ENCODE peak calls at places on chromosomes 6 and 20, in nine cellular contexts. A, N, M, J, F, Q, P, E and I are unnamed samples.

GRCh38 chr6:108793449-108794134 is 54.6 kb upstream of the ARMC2 start:
- DNase-seq in M (no peak), N (no peak), F (no peak), J (no peak), Q (no peak), P (no peak), E (no peak), A (no peak), I (no peak)

GRCh38 chr6:37104935-37105781 is 64.8 kb upstream of the PIM1 start:
- DNase-seq in M (no peak), Q (no peak), N (no peak), F (no peak), P (no peak), E (no peak), J (no peak), A (no peak), I (no peak)

GRCh38 chr6:31723245-31723979 is at the start of gene MPIG6B:
- DNase-seq in Q (no peak), J (peak), A (no peak), E (no peak), P (no peak), N (no peak), F (no peak), M (no peak), I (no peak)

GRCh38 chr20:42895062-42895461 is 294.6 kb downstream of the PTPRT start:
- DNase-seq in Q (no peak), P (no peak), F (no peak), E (no peak), M (no peak), J (no peak), A (no peak), N (no peak), I (no peak)

GRCh38 chr6:25968769-25969168 is 6.2 kb downstream of the TRIM38 start:
- DNase-seq in J (no peak), F (peak), A (no peak), N (no peak), Q (no peak), P (peak), E (peak), M (peak), I (no peak)

GRCh38 chr6:107594736-107595135 is 104.8 kb downstream of the SOBP start:
- DNase-seq in E (peak), A (peak), J (no peak), P (no peak), N (no peak), M (peak), Q (no peak), F (peak), I (no peak)

GRCh38 chr6:74731921-74732320 is 473.9 kb downstream of the COL12A1 start:
- DNase-seq in M (peak), E (peak), J (no peak), A (peak), N (no peak), Q (no peak), F (peak), P (no peak), I (peak)

GRCh38 chr6:32393660-32394420 is 13.1 kb downstream of the BTNL2 start:
- DNase-seq in E (peak), F (no peak), A (peak), J (no peak), N (no peak), M (peak), Q (peak), P (peak), I (peak)

GRCh38 chr6:116073765-116074450 is 13.2 kb upstream of the FRK start:
- DNase-seq in J (no peak), N (no peak), E (peak), F (peak), A (peak), M (no peak), Q (no peak), P (no peak), I (peak)

GRCh38 chr6:36906539-36906938 is 20.8 kb downstream of the C6orf89 start:
- DNase-seq in A (no peak), Q (no peak), J (no peak), M (no peak), F (no peak), N (no peak), E (no peak), P (peak), I (peak)

GRCh38 chr6:28758046-28758817 is 165.6 kb downstream of the TRIM27 start:
- DNase-seq in P (peak), M (peak), A (peak), F (peak), Q (no peak), N (no peak), E (no peak), J (no peak), I (no peak)